ENCODE peak calls at places on chromosomes 2 and 18, in six cellular contexts. One of them, this sample, is unnamed.

GRCh38 chr18:57188851-57189565 is 42.1 kb downstream of the BOD1L2 start:
- DNase-seq in lower leg skin: no peak
- DNase-seq in HFFc6: no peak
- DNase-seq in NCI-H1694: no peak
- DNase-seq in T-cell: no peak
- DNase-seq in T-helper 9 cell: no peak
- DNase-seq in this sample: no peak

GRCh38 chr18:46587568-46587967 is 69.5 kb downstream of the LOXHD1 start:
- DNase-seq in lower leg skin: no peak
- DNase-seq in HFFc6: no peak
- DNase-seq in NCI-H1694: no peak
- DNase-seq in T-cell: no peak
- DNase-seq in T-helper 9 cell: no peak
- DNase-seq in this sample: no peak

GRCh38 chr18:23828426-23828825 is 139.2 kb downstream of the LAMA3 start:
- DNase-seq in lower leg skin: no peak
- DNase-seq in HFFc6: peak
- DNase-seq in NCI-H1694: no peak
- DNase-seq in T-cell: peak
- DNase-seq in T-helper 9 cell: peak
- DNase-seq in this sample: no peak

GRCh38 chr2:163736433-163737168 is 793 bp upstream of the FIGN start:
- DNase-seq in lower leg skin: peak
- DNase-seq in HFFc6: no peak
- DNase-seq in NCI-H1694: no peak
- DNase-seq in T-cell: no peak
- DNase-seq in T-helper 9 cell: no peak
- DNase-seq in this sample: peak

GRCh38 chr2:20594048-20594750 is 56.7 kb downstream of the HS1BP3 start:
- DNase-seq in lower leg skin: peak
- DNase-seq in HFFc6: no peak
- DNase-seq in NCI-H1694: no peak
- DNase-seq in T-cell: no peak
- DNase-seq in T-helper 9 cell: no peak
- DNase-seq in this sample: peak

GRCh38 chr2:39739386-39739785 is 39.7 kb downstream of the THUMPD2 start:
- DNase-seq in lower leg skin: no peak
- DNase-seq in HFFc6: no peak
- DNase-seq in NCI-H1694: no peak
- DNase-seq in T-cell: no peak
- DNase-seq in T-helper 9 cell: no peak
- DNase-seq in this sample: no peak

GRCh38 chr2:17429130-17429529 is 89.1 kb downstream of the RAD51AP2 start:
- DNase-seq in lower leg skin: no peak
- DNase-seq in HFFc6: no peak
- DNase-seq in NCI-H1694: no peak
- DNase-seq in T-cell: no peak
- DNase-seq in T-helper 9 cell: no peak
- DNase-seq in this sample: no peak

GRCh38 chr2:113278812-113279139 is at the start of gene PAX8:
- DNase-seq in lower leg skin: no peak
- DNase-seq in HFFc6: no peak
- DNase-seq in NCI-H1694: no peak
- DNase-seq in T-cell: no peak
- DNase-seq in T-helper 9 cell: no peak
- DNase-seq in this sample: peak

GRCh38 chr2:197700960-197701359 is 4.2 kb upstream of the MARS2 start:
- DNase-seq in lower leg skin: no peak
- DNase-seq in HFFc6: no peak
- DNase-seq in NCI-H1694: no peak
- DNase-seq in T-cell: no peak
- DNase-seq in T-helper 9 cell: no peak
- DNase-seq in this sample: no peak

GRCh38 chr2:97870396-97870843 is 125.3 kb downstream of the TMEM131 start:
- DNase-seq in lower leg skin: no peak
- DNase-seq in HFFc6: peak
- DNase-seq in NCI-H1694: no peak
- DNase-seq in T-cell: no peak
- DNase-seq in T-helper 9 cell: no peak
- DNase-seq in this sample: no peak

GRCh38 chr2:5391361-5391760 is 300.8 kb upstream of the SOX11 start:
- DNase-seq in lower leg skin: no peak
- DNase-seq in HFFc6: no peak
- DNase-seq in NCI-H1694: peak
- DNase-seq in T-cell: no peak
- DNase-seq in T-helper 9 cell: no peak
- DNase-seq in this sample: no peak

GRCh38 chr2:127174977-127175376 is 45.1 kb downstream of the CYP27C1 start:
- DNase-seq in lower leg skin: peak
- DNase-seq in HFFc6: peak
- DNase-seq in NCI-H1694: no peak
- DNase-seq in T-cell: no peak
- DNase-seq in T-helper 9 cell: no peak
- DNase-seq in this sample: no peak

GRCh38 chr2:137888845-137889244 is 75.4 kb upstream of the HNMT start:
- DNase-seq in lower leg skin: no peak
- DNase-seq in HFFc6: no peak
- DNase-seq in NCI-H1694: peak
- DNase-seq in T-cell: no peak
- DNase-seq in T-helper 9 cell: no peak
- DNase-seq in this sample: peak

GRCh38 chr2:112709703-112710102 is 11.1 kb upstream of the NT5DC4 start:
- DNase-seq in lower leg skin: peak
- DNase-seq in HFFc6: no peak
- DNase-seq in NCI-H1694: no peak
- DNase-seq in T-cell: no peak
- DNase-seq in T-helper 9 cell: no peak
- DNase-seq in this sample: no peak

GRCh38 chr2:110101911-110102774 is 13.5 kb downstream of the MALL start:
- DNase-seq in lower leg skin: peak
- DNase-seq in HFFc6: no peak
- DNase-seq in NCI-H1694: no peak
- DNase-seq in T-cell: no peak
- DNase-seq in T-helper 9 cell: no peak
- DNase-seq in this sample: no peak

GRCh38 chr2:219229375-219230200 is at the start of the genes ANKZF1 and ATG9A:
- DNase-seq in lower leg skin: peak
- DNase-seq in HFFc6: peak
- DNase-seq in NCI-H1694: peak
- DNase-seq in T-cell: peak
- DNase-seq in T-helper 9 cell: peak
- DNase-seq in this sample: peak

GRCh38 chr2:63789318-63790051 is 52.2 kb upstream of the UGP2 start:
- DNase-seq in lower leg skin: no peak
- DNase-seq in HFFc6: peak
- DNase-seq in NCI-H1694: no peak
- DNase-seq in T-cell: no peak
- DNase-seq in T-helper 9 cell: no peak
- DNase-seq in this sample: no peak

GRCh38 chr2:164719996-164720941 is 99.0 kb upstream of the GRB14 start:
- DNase-seq in lower leg skin: no peak
- DNase-seq in HFFc6: peak
- DNase-seq in NCI-H1694: no peak
- DNase-seq in T-cell: no peak
- DNase-seq in T-helper 9 cell: no peak
- DNase-seq in this sample: no peak

GRCh38 chr2:69097148-69097610 is 84.2 kb downstream of the ANTXR1 start:
- DNase-seq in lower leg skin: no peak
- DNase-seq in HFFc6: no peak
- DNase-seq in NCI-H1694: no peak
- DNase-seq in T-cell: no peak
- DNase-seq in T-helper 9 cell: no peak
- DNase-seq in this sample: no peak

GRCh38 chr2:179861027-179861776 is at the start of gene ZNF385B:
- DNase-seq in lower leg skin: peak
- DNase-seq in HFFc6: no peak
- DNase-seq in NCI-H1694: peak
- DNase-seq in T-cell: no peak
- DNase-seq in T-helper 9 cell: no peak
- DNase-seq in this sample: peak

GRCh38 chr2:156935611-156936010 is 321.9 kb upstream of the GALNT5 start:
- DNase-seq in lower leg skin: no peak
- DNase-seq in HFFc6: no peak
- DNase-seq in NCI-H1694: peak
- DNase-seq in T-cell: no peak
- DNase-seq in T-helper 9 cell: no peak
- DNase-seq in this sample: no peak

GRCh38 chr2:205627085-205627484 is 55.2 kb upstream of the NRP2 start:
- DNase-seq in lower leg skin: no peak
- DNase-seq in HFFc6: no peak
- DNase-seq in NCI-H1694: no peak
- DNase-seq in T-cell: no peak
- DNase-seq in T-helper 9 cell: no peak
- DNase-seq in this sample: no peak

GRCh38 chr18:23738151-23738550 is 48.9 kb downstream of the LAMA3 start:
- DNase-seq in lower leg skin: no peak
- DNase-seq in HFFc6: no peak
- DNase-seq in NCI-H1694: no peak
- DNase-seq in T-cell: no peak
- DNase-seq in T-helper 9 cell: no peak
- DNase-seq in this sample: no peak

GRCh38 chr2:59490192-59490591 is 1063.3 kb downstream of the BCL11A start:
- DNase-seq in lower leg skin: no peak
- DNase-seq in HFFc6: no peak
- DNase-seq in NCI-H1694: no peak
- DNase-seq in T-cell: no peak
- DNase-seq in T-helper 9 cell: no peak
- DNase-seq in this sample: no peak

GRCh38 chr2:222318026-222318711 is 19.4 kb upstream of the PAX3 start:
- DNase-seq in lower leg skin: no peak
- DNase-seq in HFFc6: peak
- DNase-seq in NCI-H1694: peak
- DNase-seq in T-cell: no peak
- DNase-seq in T-helper 9 cell: no peak
- DNase-seq in this sample: peak

GRCh38 chr2:42116195-42117181 is 52.7 kb upstream of the EML4 start:
- DNase-seq in lower leg skin: no peak
- DNase-seq in HFFc6: peak
- DNase-seq in NCI-H1694: no peak
- DNase-seq in T-cell: no peak
- DNase-seq in T-helper 9 cell: no peak
- DNase-seq in this sample: no peak

GRCh38 chr2:190578158-190579057 is 43.9 kb upstream of the NEMP2 start:
- DNase-seq in lower leg skin: no peak
- DNase-seq in HFFc6: no peak
- DNase-seq in NCI-H1694: no peak
- DNase-seq in T-cell: no peak
- DNase-seq in T-helper 9 cell: no peak
- DNase-seq in this sample: no peak

GRCh38 chr2:65856423-65856822 is 424.0 kb upstream of the SPRED2 start:
- DNase-seq in lower leg skin: no peak
- DNase-seq in HFFc6: no peak
- DNase-seq in NCI-H1694: no peak
- DNase-seq in T-cell: no peak
- DNase-seq in T-helper 9 cell: no peak
- DNase-seq in this sample: no peak

GRCh38 chr2:149587950-149588487 is 444 bp upstream of the MMADHC start:
- DNase-seq in lower leg skin: no peak
- DNase-seq in HFFc6: no peak
- DNase-seq in NCI-H1694: no peak
- DNase-seq in T-cell: no peak
- DNase-seq in T-helper 9 cell: no peak
- DNase-seq in this sample: no peak

GRCh38 chr2:169476459-169476858 is 2.8 kb upstream of the BBS5 start:
- DNase-seq in lower leg skin: no peak
- DNase-seq in HFFc6: no peak
- DNase-seq in NCI-H1694: no peak
- DNase-seq in T-cell: no peak
- DNase-seq in T-helper 9 cell: no peak
- DNase-seq in this sample: no peak

GRCh38 chr2:15772681-15773080 is 167.7 kb upstream of the MYCN start:
- DNase-seq in lower leg skin: no peak
- DNase-seq in HFFc6: no peak
- DNase-seq in NCI-H1694: no peak
- DNase-seq in T-cell: no peak
- DNase-seq in T-helper 9 cell: no peak
- DNase-seq in this sample: no peak

GRCh38 chr2:188798159-188798558 is 176.0 kb upstream of the COL3A1 start:
- DNase-seq in lower leg skin: no peak
- DNase-seq in HFFc6: no peak
- DNase-seq in NCI-H1694: no peak
- DNase-seq in T-cell: no peak
- DNase-seq in T-helper 9 cell: no peak
- DNase-seq in this sample: no peak

GRCh38 chr2:32772623-32773221 is 144.9 kb downstream of the TTC27 start:
- DNase-seq in lower leg skin: no peak
- DNase-seq in HFFc6: peak
- DNase-seq in NCI-H1694: peak
- DNase-seq in T-cell: no peak
- DNase-seq in T-helper 9 cell: no peak
- DNase-seq in this sample: peak

GRCh38 chr2:1714291-1715064 is 29.8 kb downstream of the PXDN start:
- DNase-seq in lower leg skin: peak
- DNase-seq in HFFc6: no peak
- DNase-seq in NCI-H1694: no peak
- DNase-seq in T-cell: no peak
- DNase-seq in T-helper 9 cell: no peak
- DNase-seq in this sample: no peak

GRCh38 chr2:100013892-100014677 is 128.3 kb downstream of the AFF3 start:
- DNase-seq in lower leg skin: no peak
- DNase-seq in HFFc6: peak
- DNase-seq in NCI-H1694: no peak
- DNase-seq in T-cell: no peak
- DNase-seq in T-helper 9 cell: no peak
- DNase-seq in this sample: peak

GRCh38 chr2:226994775-226995174 is 158.9 kb downstream of the RHBDD1 start:
- DNase-seq in lower leg skin: peak
- DNase-seq in HFFc6: no peak
- DNase-seq in NCI-H1694: no peak
- DNase-seq in T-cell: no peak
- DNase-seq in T-helper 9 cell: no peak
- DNase-seq in this sample: no peak

GRCh38 chr18:74225193-74225840 is 66.4 kb downstream of the CYB5A start:
- DNase-seq in lower leg skin: peak
- DNase-seq in HFFc6: no peak
- DNase-seq in NCI-H1694: no peak
- DNase-seq in T-cell: no peak
- DNase-seq in T-helper 9 cell: no peak
- DNase-seq in this sample: no peak

GRCh38 chr2:182594286-182594685 is 121.8 kb upstream of the DNAJC10 start:
- DNase-seq in lower leg skin: no peak
- DNase-seq in HFFc6: peak
- DNase-seq in NCI-H1694: no peak
- DNase-seq in T-cell: no peak
- DNase-seq in T-helper 9 cell: no peak
- DNase-seq in this sample: no peak